ENCODE peak calls at places on chromosome 3, in eight cellular contexts. N is fibroblast of lung, M is mesothelial cell of epicardium, L is foreskin fibroblast, P is colonic mucosa, A is AG09309, Q is H9, H is psoas muscle. I is an unnamed sample.

GRCh38 chr3:134299185-134299887 is 48.7 kb upstream of the RYK start:
- DNase-seq in N (peak), M (no peak), L (no peak), P (no peak), A (no peak), Q (no peak), H (no peak), I (no peak)

GRCh38 chr3:6528951-6529350 is 332.0 kb upstream of the GRM7 start:
- DNase-seq in N (no peak), M (no peak), L (no peak), P (no peak), A (no peak), Q (no peak), H (no peak), I (no peak)

GRCh38 chr3:139251529-139251928 is 92.3 kb upstream of the MRPS22 start:
- DNase-seq in N (peak), M (no peak), L (no peak), P (no peak), A (no peak), Q (no peak), H (no peak), I (no peak)

GRCh38 chr3:24595801-24596200 is 101.2 kb upstream of the THRB start:
- DNase-seq in N (peak), M (no peak), L (no peak), P (no peak), A (peak), Q (no peak), H (no peak), I (peak)

GRCh38 chr3:50211930-50212329 is 6.9 kb downstream of the SLC38A3 start:
- DNase-seq in N (no peak), M (no peak), L (no peak), P (no peak), A (peak), Q (no peak), H (no peak), I (no peak)

GRCh38 chr3:173737167-173737808 is 339.7 kb downstream of the NLGN1 start:
- DNase-seq in N (no peak), M (no peak), L (no peak), P (no peak), A (no peak), Q (no peak), H (no peak), I (no peak)

GRCh38 chr3:133573054-133573628 is 345 bp upstream of the CDV3 start:
- DNase-seq in N (peak), M (peak), L (peak), P (peak), A (peak), Q (peak), H (peak), I (peak)

GRCh38 chr3:178203152-178203551 is 333.1 kb upstream of the KCNMB2 start:
- DNase-seq in N (peak), M (no peak), L (no peak), P (no peak), A (peak), Q (no peak), H (no peak), I (no peak)

GRCh38 chr3:151330899-151331298 is 1.6 kb upstream of the P2RY13 start:
- DNase-seq in N (peak), M (no peak), L (no peak), P (no peak), A (no peak), Q (no peak), H (no peak), I (no peak)

GRCh38 chr3:55624238-55624637 is 137.1 kb upstream of the WNT5A start:
- DNase-seq in N (no peak), M (no peak), L (no peak), P (no peak), A (no peak), Q (no peak), H (no peak), I (no peak)

GRCh38 chr3:112640864-112641751 is at the start of gene CCDC80:
- DNase-seq in N (peak), M (no peak), L (peak), P (no peak), A (peak), Q (no peak), H (no peak), I (no peak)

GRCh38 chr3:197456271-197457091 is 99.3 kb downstream of the BDH1 start:
- DNase-seq in N (peak), M (peak), L (peak), P (peak), A (peak), Q (peak), H (peak), I (peak)

GRCh38 chr3:10196389-10197052 is 31.8 kb downstream of the IRAK2 start:
- DNase-seq in N (peak), M (no peak), L (no peak), P (no peak), A (no peak), Q (no peak), H (peak), I (no peak)

GRCh38 chr3:76500746-76501275 is 539.1 kb upstream of the ROBO2 start:
- DNase-seq in N (peak), M (no peak), L (peak), P (no peak), A (no peak), Q (no peak), H (no peak), I (no peak)

GRCh38 chr3:12335421-12335820 is 46.6 kb downstream of the PPARG start:
- DNase-seq in N (no peak), M (no peak), L (no peak), P (no peak), A (no peak), Q (no peak), H (no peak), I (no peak)

GRCh38 chr3:112111785-112112402 is 21.2 kb downstream of the GCSAM start:
- DNase-seq in N (peak), M (peak), L (peak), P (peak), A (no peak), Q (peak), H (no peak), I (peak)

GRCh38 chr3:63141-63845 is 133.3 kb upstream of the CHL1 start:
- DNase-seq in N (peak), M (no peak), L (no peak), P (no peak), A (no peak), Q (no peak), H (no peak), I (peak)

GRCh38 chr3:39150170-39150802 is 3.1 kb downstream of the CSRNP1 start:
- DNase-seq in N (no peak), M (no peak), L (no peak), P (no peak), A (no peak), Q (no peak), H (no peak), I (no peak)

GRCh38 chr3:141795311-141795710 is 32.1 kb downstream of the GRK7 start:
- DNase-seq in N (no peak), M (no peak), L (no peak), P (no peak), A (no peak), Q (peak), H (no peak), I (no peak)

GRCh38 chr3:174329321-174329720 is 529.8 kb upstream of the NAALADL2 start:
- DNase-seq in N (no peak), M (no peak), L (peak), P (no peak), A (peak), Q (no peak), H (no peak), I (no peak)

GRCh38 chr3:194274424-194275085 is 76.6 kb downstream of the CPN2 start:
- DNase-seq in N (peak), M (no peak), L (no peak), P (no peak), A (no peak), Q (peak), H (no peak), I (no peak)

GRCh38 chr3:193910886-193911738 is 224.8 kb upstream of the HES1 start:
- DNase-seq in N (no peak), M (no peak), L (no peak), P (no peak), A (no peak), Q (no peak), H (peak), I (no peak)

GRCh38 chr3:11915621-11916417 is 69.1 kb upstream of the TAMM41 start:
- DNase-seq in N (no peak), M (peak), L (no peak), P (no peak), A (no peak), Q (peak), H (no peak), I (no peak)

GRCh38 chr3:29440321-29441019 is 159.6 kb downstream of the RBMS3 start:
- DNase-seq in N (no peak), M (no peak), L (no peak), P (peak), A (no peak), Q (no peak), H (peak), I (no peak)

GRCh38 chr3:111338059-111338698 is 203.8 kb upstream of the CD96 start:
- DNase-seq in N (peak), M (peak), L (peak), P (peak), A (peak), Q (peak), H (no peak), I (peak)

GRCh38 chr3:133211449-133211848 is 173.3 kb downstream of the TMEM108 start:
- DNase-seq in N (no peak), M (no peak), L (no peak), P (no peak), A (no peak), Q (peak), H (no peak), I (no peak)

GRCh38 chr3:47283596-47284364 is 1.0 kb downstream of the KLHL18 start:
- DNase-seq in N (peak), M (no peak), L (no peak), P (no peak), A (no peak), Q (peak), H (no peak), I (peak)

GRCh38 chr3:172666181-172666872 is 44.5 kb downstream of the NCEH1 start:
- DNase-seq in N (no peak), M (no peak), L (no peak), P (no peak), A (no peak), Q (no peak), H (no peak), I (peak)
- TF ChIP-seq CTCF in N (peak), M (no peak), L (peak), P (no peak), A (peak), Q (no peak), H (no peak), I (no peak)

GRCh38 chr3:41867533-41867932 is 94.4 kb downstream of the ULK4 start:
- DNase-seq in N (no peak), M (no peak), L (no peak), P (no peak), A (no peak), Q (no peak), H (no peak), I (no peak)

GRCh38 chr3:41866298-41866697 is 95.6 kb downstream of the ULK4 start:
- DNase-seq in N (no peak), M (no peak), L (no peak), P (no peak), A (no peak), Q (no peak), H (no peak), I (no peak)

DNA sequence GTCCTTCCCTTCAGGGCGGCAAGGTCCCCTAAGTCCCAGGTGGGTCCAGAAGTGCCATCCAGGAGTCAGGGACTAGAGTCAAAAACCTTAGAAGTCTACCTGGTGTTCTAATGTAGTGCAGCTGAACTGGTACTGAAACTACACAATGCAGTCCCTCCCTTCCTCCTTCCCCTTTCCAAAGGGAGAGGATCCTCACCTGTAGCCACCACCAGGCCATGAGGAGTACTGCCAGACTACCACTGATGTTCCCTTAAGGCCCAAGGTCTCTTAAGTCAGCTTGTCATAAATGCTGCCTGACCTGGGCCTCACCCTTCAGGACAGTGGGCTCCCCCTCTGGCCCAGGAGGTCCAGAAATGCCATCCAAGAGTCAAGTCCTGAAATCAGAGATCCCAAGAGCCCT is 98.9 kb downstream of the ULK4 start:
- DNase-seq in N (no peak), M (no peak), L (no peak), P (no peak), A (no peak), Q (peak), H (no peak), I (peak)
- TF ChIP-seq CTCF in N (no peak), M (no peak), L (no peak), P (no peak), A (no peak), Q (peak), H (no peak), I (no peak)

GRCh38 chr3:168249539-168250414 is 154.1 kb upstream of the GOLIM4 start:
- DNase-seq in N (peak), M (peak), L (peak), P (peak), A (peak), Q (peak), H (peak), I (peak)
- TF ChIP-seq CTCF in N (peak), M (peak), L (peak), P (peak), A (peak), Q (peak), H (peak), I (peak)

DNA sequence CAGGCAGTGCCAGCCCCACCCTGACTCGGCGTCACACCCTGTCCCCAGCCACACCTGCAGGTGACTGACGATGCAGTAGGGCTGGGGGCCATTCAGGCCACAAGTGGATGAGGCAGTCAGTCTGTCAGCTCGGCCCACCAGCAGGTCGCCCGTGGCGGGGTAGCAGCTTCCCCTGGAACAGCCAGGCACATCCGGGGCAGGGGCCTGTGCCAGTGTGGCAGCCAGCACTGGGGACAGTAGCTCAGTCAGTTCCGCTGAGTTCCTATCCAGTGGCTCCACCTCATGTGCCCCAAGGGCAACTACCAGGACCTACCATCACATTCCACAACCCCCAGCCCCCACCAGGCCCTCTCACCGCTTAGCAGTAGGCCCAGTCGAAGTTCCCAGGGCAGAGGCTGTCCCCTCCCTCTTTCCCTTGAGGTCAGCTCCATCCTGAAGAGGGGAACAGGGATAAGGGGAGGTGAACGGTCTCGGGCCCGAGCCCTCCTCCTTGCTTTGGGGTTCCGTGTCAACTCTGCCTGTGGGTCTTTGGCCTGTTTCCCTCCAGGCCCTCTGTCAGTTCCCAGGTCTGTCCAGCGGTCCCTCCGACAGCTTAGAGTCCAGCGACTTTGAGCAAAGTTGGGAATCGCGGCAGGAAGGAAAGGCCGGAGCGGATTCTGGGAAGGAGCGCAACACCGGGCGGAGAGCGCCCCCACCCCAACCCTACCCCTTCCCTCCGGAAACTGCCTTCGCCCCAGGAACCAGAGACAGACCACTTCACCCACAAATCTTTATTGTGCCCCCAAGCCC is at the start of gene LAMB2:
- DNase-seq in N (peak), M (peak), L (peak), P (peak), A (peak), Q (peak), H (peak), I (peak)
- TF ChIP-seq CTCF in N (no peak), M (no peak), L (no peak), P (no peak), A (peak), Q (peak), H (no peak), I (no peak)

GRCh38 chr3:31103623-31104180 is 209.2 kb upstream of the GADL1 start:
- DNase-seq in N (no peak), M (no peak), L (no peak), P (no peak), A (no peak), Q (no peak), H (no peak), I (no peak)

GRCh38 chr3:31105011-31105410 is 210.6 kb upstream of the GADL1 start:
- DNase-seq in N (no peak), M (no peak), L (no peak), P (no peak), A (no peak), Q (no peak), H (no peak), I (no peak)

GRCh38 chr3:31106912-31107311 is 212.5 kb upstream of the GADL1 start:
- DNase-seq in N (no peak), M (no peak), L (no peak), P (no peak), A (no peak), Q (no peak), H (no peak), I (no peak)

GRCh38 chr3:31105438-31106077 is 211.1 kb upstream of the GADL1 start:
- DNase-seq in N (peak), M (no peak), L (peak), P (no peak), A (peak), Q (no peak), H (no peak), I (no peak)

DNA sequence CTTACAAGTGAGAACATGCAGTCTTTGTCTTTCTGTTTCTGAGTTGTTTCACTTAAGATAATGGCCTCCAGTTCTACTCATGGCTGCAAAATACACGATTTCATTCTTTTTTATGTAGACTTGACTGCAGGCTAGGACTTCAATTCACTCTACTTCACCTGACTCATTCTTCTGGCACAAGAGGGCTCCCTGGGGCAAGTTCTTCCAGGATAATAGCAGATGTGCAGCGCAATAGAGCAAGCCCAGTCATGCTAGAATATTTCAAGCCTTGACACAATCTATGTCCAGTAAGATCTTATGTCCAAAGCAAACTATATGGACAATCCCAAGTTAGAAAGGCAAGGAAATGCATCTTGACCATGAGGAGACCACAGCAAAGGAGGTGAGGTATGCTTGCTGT is 211.7 kb upstream of the GADL1 start:
- DNase-seq in N (peak), M (no peak), L (peak), P (no peak), A (peak), Q (no peak), H (no peak), I (no peak)
- TF ChIP-seq CTCF in N (no peak), M (no peak), L (no peak), P (no peak), A (no peak), Q (no peak), H (no peak), I (no peak)

DNA sequence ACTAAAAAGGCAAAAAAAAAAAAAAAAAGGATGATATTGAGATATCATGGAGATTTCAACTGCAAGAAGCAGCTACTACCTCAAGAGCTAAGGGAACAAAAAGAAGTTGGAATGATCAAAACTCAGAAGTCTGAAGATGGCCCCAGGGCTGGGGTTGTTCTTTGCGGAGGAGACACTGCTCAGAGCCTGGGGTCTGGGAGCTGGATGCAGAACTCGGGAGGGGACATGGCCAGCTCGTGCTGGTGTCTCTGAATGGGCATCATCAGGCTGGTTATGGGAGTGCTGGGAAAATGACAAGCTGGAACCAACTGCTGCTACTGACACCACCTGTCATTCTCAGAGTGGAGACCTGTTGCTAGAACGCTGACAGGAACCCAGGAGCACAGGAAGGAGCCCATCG is 14.2 kb upstream of the ADIPOQ start:
- DNase-seq in N (no peak), M (no peak), L (no peak), P (no peak), A (no peak), Q (no peak), H (no peak), I (no peak)
- TF ChIP-seq CTCF in N (no peak), M (no peak), L (no peak), P (no peak), A (no peak), Q (no peak), H (no peak), I (no peak)

DNA sequence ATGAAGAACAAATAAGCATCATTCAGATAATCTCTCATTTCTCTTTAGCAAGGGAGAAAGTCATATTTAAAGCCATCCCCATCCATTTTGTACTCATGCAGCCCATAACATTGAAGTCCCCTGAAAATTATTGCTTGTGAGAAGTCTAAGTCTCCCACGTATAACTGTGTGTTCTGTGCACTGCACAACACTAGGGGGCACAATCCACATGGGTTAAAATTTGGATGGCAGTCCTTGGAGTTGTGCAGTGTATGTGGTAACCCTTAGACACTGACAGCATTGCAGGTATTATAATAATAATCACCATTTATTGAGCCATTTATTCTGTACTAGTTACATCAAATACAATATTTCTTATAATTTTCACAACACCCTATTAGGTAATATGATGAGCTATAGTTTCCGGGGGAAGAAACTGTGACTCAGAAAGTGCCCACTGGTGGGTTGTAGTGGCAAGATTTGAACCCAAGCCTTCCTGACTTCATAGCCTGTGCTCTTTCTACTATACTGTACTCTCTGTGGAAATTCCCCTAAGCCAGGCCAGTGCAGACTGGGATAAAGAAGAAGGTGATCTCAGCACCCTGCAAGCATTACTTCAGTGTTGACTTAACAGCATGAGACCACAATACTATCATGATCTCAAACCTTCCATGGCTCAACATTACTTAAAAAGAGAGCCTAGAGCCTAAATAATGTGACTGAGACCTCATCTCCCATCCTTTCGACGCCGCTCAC is 15.7 kb downstream of the KCNAB1 start:
- DNase-seq in N (no peak), M (no peak), L (no peak), P (no peak), A (no peak), Q (no peak), H (no peak), I (peak)
- TF ChIP-seq CTCF in N (no peak), M (no peak), L (no peak), P (no peak), A (no peak), Q (peak), H (no peak), I (peak)

GRCh38 chr3:31402118-31402517 is 130.6 kb upstream of the STT3B start:
- DNase-seq in N (no peak), M (no peak), L (no peak), P (no peak), A (no peak), Q (no peak), H (no peak), I (no peak)

GRCh38 chr3:31404871-31405270 is 127.9 kb upstream of the STT3B start:
- DNase-seq in N (no peak), M (no peak), L (no peak), P (no peak), A (no peak), Q (no peak), H (no peak), I (no peak)

GRCh38 chr3:31403197-31403596 is 129.5 kb upstream of the STT3B start:
- DNase-seq in N (no peak), M (no peak), L (no peak), P (no peak), A (no peak), Q (no peak), H (no peak), I (no peak)

GRCh38 chr3:31399270-31399669 is 133.5 kb upstream of the STT3B start:
- DNase-seq in N (no peak), M (no peak), L (no peak), P (no peak), A (no peak), Q (no peak), H (no peak), I (no peak)
- TF ChIP-seq CTCF in N (no peak), M (no peak), L (no peak), P (no peak), A (no peak), Q (no peak), H (no peak), I (no peak)

GRCh38 chr3:48919215-48920138 is 835 bp downstream of the ARIH2 start:
- DNase-seq in N (peak), M (no peak), L (peak), P (peak), A (no peak), Q (peak), H (peak), I (peak)
- TF ChIP-seq CTCF in N (no peak), M (no peak), L (no peak), P (no peak), A (peak), Q (no peak), H (no peak), I (no peak)